ENCODE peak calls at places on chromosomes 7 and 10, in eight cellular contexts. Z is HS-5, K is epithelial cell of esophagus, I is prostate gland, H is small intestine, Y is KG1, A is HEK293T, P is T-helper 2 cell. C is an unnamed sample.

GRCh38 chr7:140287988-140288387 is 110.3 kb downstream of the SLC37A3 start:
- DNase-seq in Z (no peak), K (no peak), I (no peak), H (no peak), Y (no peak), A (no peak), P (no peak), C (no peak)

GRCh38 chr7:45159296-45159695 is 1.7 kb downstream of the RAMP3 start:
- DNase-seq in Z (no peak), K (no peak), I (no peak), H (no peak), Y (no peak), A (no peak), P (no peak), C (no peak)

GRCh38 chr10:29828440-29828894 is 193.7 kb upstream of the SVIL start:
- DNase-seq in Z (no peak), K (peak; percentile 33), I (no peak), H (no peak), Y (no peak), A (no peak), P (no peak), C (peak; percentile 66)

GRCh38 chr7:154646126-154647013 is 356.6 kb downstream of the PAXIP1 start:
- DNase-seq in Z (no peak), K (no peak), I (no peak), H (no peak), Y (no peak), A (no peak), P (no peak), C (no peak)

GRCh38 chr7:139743267-139743966 is 34.4 kb downstream of the HIPK2 start:
- DNase-seq in Z (no peak), K (no peak), I (no peak), H (peak; percentile 44), Y (no peak), A (no peak), P (no peak), C (no peak)

GRCh38 chr7:122944682-122945303 is 50.7 kb downstream of the TAS2R16 start:
- DNase-seq in Z (peak; percentile 2), K (peak; percentile 29), I (no peak), H (no peak), Y (no peak), A (no peak), P (no peak), C (no peak)

GRCh38 chr10:85250304-85250703 is 921.9 kb downstream of the CCSER2 start:
- DNase-seq in Z (no peak), K (no peak), I (no peak), H (no peak), Y (no peak), A (no peak), P (no peak), C (no peak)

GRCh38 chr7:229184-229964 is 37.0 kb downstream of the FAM20C start:
- DNase-seq in Z (no peak), K (no peak), I (no peak), H (no peak), Y (no peak), A (no peak), P (no peak), C (peak; percentile 87)

GRCh38 chr10:16441106-16441850 is 4.5 kb downstream of the PTER start:
- DNase-seq in Z (no peak), K (peak; percentile 15), I (no peak), H (peak; percentile 53), Y (no peak), A (no peak), P (peak; percentile 47), C (no peak)

GRCh38 chr7:112112822-112113255 is 93.4 kb downstream of the DOCK4 start:
- DNase-seq in Z (peak; percentile 6), K (peak; percentile 69), I (no peak), H (no peak), Y (no peak), A (no peak), P (no peak), C (no peak)

C was measured in sciatic nerve.